ENCODE peak calls at places on chromosomes 16 and 17, in nine cellular contexts. Y is foreskin keratinocyte; O is GM23338; I is AG04450; W is NCI-H1105; V is activated CD4-positive, alpha-beta T cell treated with anti-CD3 and anti-CD28 coated beads, Interleukin-2, amount 10 ng/mL, durations not matched to agents 7 days and 5 days; A is HL-60; F is activated naive CD4-positive, alpha-beta T cell; Q is germinal center. B is an unnamed sample.

GRCh38 chr16:3769942-3770341 is 52.6 kb upstream of the TRAP1 start:
- DNase-seq in W (no peak), F (no peak), Q (no peak), A (no peak), Y (no peak), O (no peak), I (no peak), V (no peak), B (no peak)

GRCh38 chr16:87741700-87742415 is 23.9 kb downstream of the KLHDC4 start:
- DNase-seq in W (no peak), A (no peak), Y (no peak), F (no peak), O (no peak), I (no peak), V (no peak), Q (no peak), B (no peak)

GRCh38 chr16:86065711-86066110 is 166.7 kb downstream of the IRF8 start:
- DNase-seq in Y (no peak), O (no peak), A (no peak), F (no peak), W (no peak), I (no peak), Q (no peak), V (no peak), B (no peak)

GRCh38 chr16:11629071-11630030 is 38.9 kb upstream of the SNN start:
- DNase-seq in A (peak), F (no peak), V (no peak), O (no peak), I (peak), Y (no peak), W (peak), Q (peak), B (no peak)

GRCh38 chr17:77378318-77379064 is 237.7 kb downstream of the SEC14L1 start:
- DNase-seq in Q (no peak), V (no peak), W (no peak), F (no peak), A (no peak), Y (no peak), I (no peak), O (no peak), B (no peak)

GRCh38 chr17:52148969-52149351 is 9.6 kb downstream of the CA10 start:
- DNase-seq in Q (no peak), I (no peak), O (no peak), V (no peak), Y (peak), F (no peak), A (no peak), W (no peak), B (peak)

GRCh38 chr16:13063457-13063856 is 162.1 kb downstream of the SHISA9 start:
- DNase-seq in Y (no peak), I (no peak), F (no peak), Q (no peak), V (no peak), O (no peak), A (no peak), W (no peak), B (no peak)

GRCh38 chr16:86497551-86498021 is 12.7 kb upstream of the FOXF1 start:
- DNase-seq in Q (no peak), V (no peak), I (no peak), O (peak), Y (no peak), A (no peak), W (no peak), F (no peak), B (no peak)

GRCh38 chr17:70636517-70637133 is 467.3 kb downstream of the KCNJ2 start:
- DNase-seq in V (peak), I (peak), Y (no peak), A (no peak), O (peak), F (no peak), Q (peak), W (peak), B (no peak)

GRCh38 chr17:15659236-15659635 is 24.9 kb downstream of the TRIM16 start:
- DNase-seq in A (no peak), I (no peak), Q (no peak), F (no peak), Y (no peak), W (no peak), V (no peak), O (no peak), B (no peak)

GRCh38 chr17:39696731-39697130 is 3.1 kb upstream of the ERBB2 start:
- DNase-seq in W (no peak), V (no peak), F (no peak), Q (no peak), I (no peak), O (no peak), Y (no peak), A (no peak), B (no peak)